ENCODE peak calls at places on chromosomes 5 and 9, in six cellular contexts. L is T-helper 2 cell; I is stimulated activated CD4-positive, alpha-beta T cell treated with anti-CD3 and anti-CD28 coated beads, Interleukin-4, amount 100 ng/mL, for 48 hours; H is activated naive CD8-positive, alpha-beta T cell treated with anti-CD3 and anti-CD28 coated beads for 36 hours; D is NCI-H510A; K is activated T-cell treated with anti-CD3 and anti-CD28 coated beads, Interleukin-2, amount 50 U/mL, for 72 hours. A is an unnamed sample.

GRCh38 chr5:14038341-14038959 is 94.0 kb upstream of the DNAH5 start:
- DNase-seq in D (no peak), L (no peak), K (no peak), H (no peak), I (no peak), A (no peak)

GRCh38 chr5:59917121-59917520 is 23.6 kb upstream of the PDE4D start:
- DNase-seq in I (no peak), L (no peak), D (no peak), H (no peak), K (no peak), A (no peak)

GRCh38 chr9:80251778-80252177 is 680.0 kb downstream of the TLE4 start:
- DNase-seq in H (no peak), D (no peak), K (no peak), I (no peak), L (no peak), A (no peak)

GRCh38 chr5:67724412-67725135 is 491.0 kb upstream of the PIK3R1 start:
- DNase-seq in L (no peak), H (no peak), I (no peak), K (no peak), D (no peak), A (no peak)

GRCh38 chr9:38733503-38733902 is 13.6 kb upstream of the FAM240B start:
- DNase-seq in I (no peak), D (no peak), H (no peak), L (no peak), K (no peak), A (no peak)

GRCh38 chr9:7777776-7778175 is 21.8 kb downstream of the DMAC1 start:
- DNase-seq in K (no peak), H (no peak), I (no peak), L (no peak), D (peak; percentile 6), A (no peak)

GRCh38 chr5:153402550-153402949 is 87.9 kb upstream of the GRIA1 start:
- DNase-seq in K (no peak), H (no peak), I (no peak), D (no peak), L (no peak), A (no peak)

GRCh38 chr5:92800360-92800759 is 780.7 kb downstream of the NR2F1-AS1 start:
- DNase-seq in I (no peak), D (no peak), L (no peak), K (no peak), H (no peak), A (no peak)

GRCh38 chr9:121663591-121663990 is 12.2 kb downstream of the DAB2IP start:
- DNase-seq in L (no peak), I (no peak), H (no peak), D (no peak), K (no peak), A (no peak)

GRCh38 chr5:19240150-19240549 is 747.9 kb downstream of the CDH18 start:
- DNase-seq in I (no peak), K (no peak), L (no peak), D (no peak), H (no peak), A (no peak)

GRCh38 chr5:128276537-128277216 is 193.1 kb downstream of the SLC12A2 start:
- DNase-seq in D (no peak), H (no peak), K (no peak), L (no peak), I (no peak), A (no peak)

GRCh38 chr5:123937230-123937629 is 425.3 kb downstream of the CSNK1G3 start:
- DNase-seq in I (no peak), L (no peak), K (peak; percentile 1), D (no peak), H (no peak), A (no peak)

GRCh38 chr5:132491368-132492364 is 1.1 kb upstream of the IRF1 start:
- DNase-seq in K (peak; percentile 53), I (no peak), D (no peak), H (no peak), L (no peak), A (no peak)

GRCh38 chr9:4296217-4296616 is 3.7 kb downstream of the GLIS3 start:
- DNase-seq in I (no peak), D (no peak), K (no peak), L (no peak), H (no peak), A (no peak)

GRCh38 chr9:117354252-117354847 is 60.5 kb downstream of the ASTN2 start:
- DNase-seq in D (no peak), L (no peak), K (no peak), I (no peak), H (no peak), A (no peak)

GRCh38 chr9:7266911-7267555 is 509.3 kb downstream of the KDM4C start:
- DNase-seq in H (no peak), I (no peak), L (no peak), K (no peak), D (no peak), A (no peak)

GRCh38 chr9:84799231-84799630 is 129.7 kb downstream of the NTRK2 start:
- DNase-seq in I (no peak), H (no peak), K (no peak), D (no peak), L (no peak), A (no peak)

A was measured in T-helper 1 cell.